ENCODE peak calls at places on chromosome X, in five cellular contexts. Y is cardiac fibroblast, O is B cell, V is WERI-Rb-1, U is astrocyte of the spinal cord. N is an unnamed sample.

GRCh38 chrX:1411331-1411730 is 19.4 kb upstream of the SLC25A6 start:
- DNase-seq in Y (no peak), O (no peak), V (no peak), U (no peak), N (no peak)

GRCh38 chrX:133749951-133750350 is 235.4 kb downstream of the GPC3 start:
- DNase-seq in Y (no peak), O (no peak), V (no peak), U (no peak), N (no peak)

GRCh38 chrX:139930923-139931645 is 1.8 kb downstream of the ATP11C start:
- DNase-seq in Y (peak), O (peak), V (no peak), U (no peak), N (peak)

GRCh38 chrX:153641575-153642312 is 5.3 kb upstream of the DUSP9 start:
- DNase-seq in Y (no peak), O (peak), V (no peak), U (no peak), N (peak)

GRCh38 chrX:22164770-22165388 is 107.8 kb upstream of the CBLL2 start:
- DNase-seq in Y (peak), O (no peak), V (no peak), U (peak), N (no peak)

GRCh38 chrX:120499301-120500097 is 30.4 kb upstream of the LAMP2 start:
- DNase-seq in Y (peak), O (no peak), V (no peak), U (no peak), N (no peak)

GRCh38 chrX:43969504-43970501 is 3.4 kb downstream of the NDP start:
- DNase-seq in Y (peak), O (no peak), V (no peak), U (peak), N (no peak)

GRCh38 chrX:130100180-130100579 is 10.1 kb downstream of the ELF4 start:
- DNase-seq in Y (peak), O (no peak), V (no peak), U (no peak), N (no peak)

GRCh38 chrX:104432321-104432720 is 133.7 kb upstream of the IL1RAPL2 start:
- DNase-seq in Y (no peak), O (no peak), V (no peak), U (no peak), N (no peak)

GRCh38 chrX:70254909-70255308 is 5.1 kb downstream of the P2RY4 start:
- DNase-seq in Y (no peak), O (no peak), V (no peak), U (no peak), N (no peak)

GRCh38 chrX:124045109-124045508 is 83.6 kb downstream of the STAG2 start:
- DNase-seq in Y (peak), O (no peak), V (no peak), U (no peak), N (no peak)

GRCh38 chrX:119762718-119763117 is 4.3 kb downstream of the SOWAHD start:
- DNase-seq in Y (no peak), O (no peak), V (no peak), U (no peak), N (no peak)

GRCh38 chrX:67570839-67571238 is 27.0 kb downstream of the AR start:
- DNase-seq in Y (no peak), O (no peak), V (no peak), U (no peak), N (no peak)

GRCh38 chrX:46965125-46965758 is 53.0 kb downstream of the JADE3 start:
- DNase-seq in Y (peak), O (no peak), V (no peak), U (peak), N (no peak)

GRCh38 chrX:132622130-132622529 is 133.3 kb upstream of the MBNL3 start:
- DNase-seq in Y (peak), O (no peak), V (no peak), U (peak), N (no peak)

GRCh38 chrX:27598312-27598711 is 8.2 kb downstream of the DCAF8L2 start:
- DNase-seq in Y (peak), O (no peak), V (no peak), U (no peak), N (no peak)

GRCh38 chrX:111823068-111823467 is 52.9 kb upstream of the TRPC5OS start:
- DNase-seq in Y (peak), O (no peak), V (peak), U (no peak), N (peak)

GRCh38 chrX:15600071-15600470 is 689 bp downstream of the ACE2 start:
- DNase-seq in Y (no peak), O (no peak), V (no peak), U (no peak), N (no peak)

GRCh38 chrX:112628288-112628687 is 51.5 kb downstream of the LHFPL1 start:
- DNase-seq in Y (no peak), O (no peak), V (no peak), U (no peak), N (no peak)

GRCh38 chrX:53247928-53248327 is 22.9 kb upstream of the KDM5C start:
- DNase-seq in Y (no peak), O (no peak), V (no peak), U (no peak), N (no peak)

GRCh38 chrX:53253293-53254020 is 27.9 kb downstream of the IQSEC2 start:
- DNase-seq in Y (no peak), O (no peak), V (no peak), U (no peak), N (no peak)

GRCh38 chrX:53249387-53250042 is 24.5 kb upstream of the KDM5C start:
- DNase-seq in Y (no peak), O (no peak), V (no peak), U (no peak), N (no peak)

GRCh38 chrX:53250556-53250955 is 25.5 kb upstream of the KDM5C start:
- DNase-seq in Y (no peak), O (no peak), V (no peak), U (no peak), N (no peak)

GRCh38 chrX:53251307-53251706 is 26.3 kb upstream of the KDM5C start:
- DNase-seq in Y (no peak), O (no peak), V (no peak), U (no peak), N (no peak)
- TF ChIP-seq CTCF in Y (no peak), O (no peak), V (no peak), U (no peak), N (no peak)

GRCh38 chrX:45557390-45557789 is 356.7 kb upstream of the DIPK2B start:
- DNase-seq in Y (peak), O (no peak), V (no peak), U (no peak), N (no peak)
- TF ChIP-seq CTCF in Y (no peak), O (no peak), V (no peak), U (no peak), N (no peak)

GRCh38 chrX:24169211-24169610 is 19.7 kb downstream of the ZFX start:
- DNase-seq in Y (no peak), O (peak), V (no peak), U (no peak), N (no peak)

GRCh38 chrX:24175276-24175675 is 25.7 kb downstream of the ZFX start:
- DNase-seq in Y (no peak), O (no peak), V (no peak), U (no peak), N (no peak)

GRCh38 chrX:24178441-24178840 is 28.9 kb downstream of the ZFX start:
- DNase-seq in Y (no peak), O (no peak), V (no peak), U (no peak), N (no peak)

GRCh38 chrX:24168807-24169206 is 19.3 kb downstream of the ZFX start:
- DNase-seq in Y (no peak), O (no peak), V (no peak), U (no peak), N (no peak)

GRCh38 chrX:24173115-24173847 is 23.8 kb downstream of the ZFX start:
- DNase-seq in Y (no peak), O (no peak), V (no peak), U (no peak), N (no peak)
- TF ChIP-seq CTCF in Y (no peak), O (no peak), V (peak), U (no peak), N (no peak)

GRCh38 chrX:63746278-63746677 is 38.7 kb downstream of the ARHGEF9 start:
- DNase-seq in Y (no peak), O (no peak), V (no peak), U (no peak), N (no peak)
- TF ChIP-seq CTCF in Y (no peak), O (no peak), V (no peak), U (no peak), N (no peak)

GRCh38 chrX:136272325-136272724 is 21.1 kb upstream of the MAP7D3 start:
- DNase-seq in Y (peak), O (no peak), V (no peak), U (no peak), N (no peak)
- TF ChIP-seq CTCF in Y (no peak), O (no peak), V (no peak), U (peak), N (no peak)

GRCh38 chrX:102950908-102951866 is 14.1 kb downstream of the RAB40AL start:
- DNase-seq in Y (peak), O (no peak), V (peak), U (peak), N (peak)
- TF ChIP-seq CTCF in Y (peak), O (peak), V (peak), U (peak), N (peak)

N was measured in glutamatergic neuron.